ENCODE peak calls at places on chromosomes 11 and 22, in four cellular contexts. R is activated naive CD4-positive, alpha-beta T cell treated with Interleukin-2 at 50 U/mL for 16 hours; J is NCI-H2227 treated with DMSO at 0.1 percent for 48 hours; A is left ventricle myocardium superior. F is an unnamed sample.

GRCh38 chr11:121727942-121728341 is 275.2 kb upstream of the SORL1-AS1 start:
- DNase-seq in R (no peak), J (no peak), A (no peak), F (no peak)

GRCh38 chr11:74672956-74673895 is 58.0 kb downstream of the CHRDL2 start:
- DNase-seq in R (no peak), J (no peak), A (peak), F (peak)

GRCh38 chr11:60018058-60018457 is 1.1 kb downstream of the OOSP4B start:
- DNase-seq in R (no peak), J (no peak), A (no peak), F (no peak)

GRCh38 chr11:221998-222789 is 13.9 kb downstream of the SIRT3 start:
- DNase-seq in R (no peak), J (no peak), A (no peak), F (no peak)

GRCh38 chr11:8533332-8533731 is 60.7 kb downstream of the STK33 start:
- DNase-seq in R (no peak), J (no peak), A (no peak), F (no peak)

GRCh38 chr11:64084962-64085710 is 49.4 kb downstream of the FLRT1 start:
- DNase-seq in R (no peak), J (no peak), A (no peak), F (no peak)

GRCh38 chr11:74532496-74533246 is 39.1 kb upstream of the LIPT2 start:
- DNase-seq in R (no peak), J (no peak), A (no peak), F (no peak)

GRCh38 chr11:125331357-125331756 is 164.7 kb downstream of the FEZ1 start:
- DNase-seq in R (no peak), J (no peak), A (no peak), F (no peak)

GRCh38 chr11:34235591-34236071 is 122.2 kb downstream of the ABTB2 start:
- DNase-seq in R (no peak), J (no peak), A (no peak), F (no peak)

GRCh38 chr11:23859087-23859486 is 637.8 kb upstream of the LUZP2 start:
- DNase-seq in R (no peak), J (no peak), A (no peak), F (no peak)

GRCh38 chr22:27988704-27989103 is 69.6 kb upstream of the PITPNB start:
- DNase-seq in R (no peak), J (no peak), A (no peak), F (no peak)

GRCh38 chr11:31780078-31780971 is 30.8 kb downstream of the PAX6 start:
- DNase-seq in R (no peak), J (no peak), A (no peak), F (no peak)

GRCh38 chr11:87141980-87142514 is 104.3 kb downstream of the TMEM135 start:
- DNase-seq in R (no peak), J (no peak), A (no peak), F (no peak)

GRCh38 chr11:116615211-116615865 is 157.4 kb downstream of the BUD13 start:
- DNase-seq in R (no peak), J (no peak), A (no peak), F (no peak)

GRCh38 chr11:64148917-64149617 is 16.8 kb downstream of the MACROD1 start:
- DNase-seq in R (no peak), J (no peak), A (peak), F (no peak)

GRCh38 chr22:37485006-37485713 is 1.0 kb downstream of the MFNG start:
- DNase-seq in R (peak), J (no peak), A (peak), F (no peak)

GRCh38 chr11:67274768-67275605 is 8.7 kb downstream of the GRK2 start:
- DNase-seq in R (no peak), J (no peak), A (peak), F (no peak)

GRCh38 chr22:43835166-43835565 is 23.1 kb upstream of the EFCAB6 start:
- DNase-seq in R (no peak), J (no peak), A (no peak), F (no peak)

GRCh38 chr11:76251576-76251975 is 45.3 kb upstream of the WNT11 start:
- DNase-seq in R (no peak), J (no peak), A (no peak), F (no peak)

GRCh38 chr11:108960498-108960897 is 295.6 kb downstream of the DDX10 start:
- DNase-seq in R (no peak), J (no peak), A (no peak), F (peak)

GRCh38 chr11:36098976-36099375 is 155.1 kb downstream of the LDLRAD3 start:
- DNase-seq in R (no peak), J (no peak), A (no peak), F (no peak)

GRCh38 chr22:50306753-50307749 is at the start of gene PLXNB2:
- DNase-seq in R (peak), J (peak), A (peak), F (peak)

GRCh38 chr11:47351159-47352126 is 1.1 kb downstream of the MYBPC3 start:
- DNase-seq in R (no peak), J (no peak), A (peak), F (no peak)

GRCh38 chr22:44026066-44026629 is 2.0 kb downstream of the PARVB start:
- DNase-seq in R (no peak), J (no peak), A (no peak), F (no peak)

GRCh38 chr11:35689081-35689996 is 26.8 kb downstream of the TRIM44 start:
- DNase-seq in R (no peak), J (peak), A (no peak), F (no peak)

GRCh38 chr11:61949169-61950034 is 749 bp upstream of the BEST1 start:
- DNase-seq in R (no peak), J (peak), A (peak), F (peak)

GRCh38 chr11:98842187-98842586 is 178.6 kb upstream of the CNTN5 start:
- DNase-seq in R (no peak), J (no peak), A (no peak), F (no peak)

GRCh38 chr11:125498521-125498920 is 2.5 kb upstream of the FEZ1 start:
- DNase-seq in R (no peak), J (no peak), A (no peak), F (no peak)

GRCh38 chr11:133732109-133732508 is 113.2 kb downstream of the SPATA19 start:
- DNase-seq in R (no peak), J (no peak), A (no peak), F (no peak)

GRCh38 chr11:569273-569885 is 6.9 kb upstream of the PHRF1 start:
- DNase-seq in R (no peak), J (no peak), A (peak), F (no peak)